ENCODE peak calls at places on chromosome 12, in seven cellular contexts. One of them, this sample, is unnamed.

GRCh38 chr12:93164103-93164880 is 213.4 kb upstream of the NUDT4 start:
- DNase-seq in GM12878: no peak
- DNase-seq in upper lobe of left lung: no peak
- DNase-seq in body of pancreas: no peak
- DNase-seq in NB4: no peak
- DNase-seq in tibial nerve: no peak
- DNase-seq in breast epithelium: no peak
- DNase-seq in this sample: no peak

GRCh38 chr12:114666746-114667668 is 17.0 kb downstream of the TBX3 start:
- DNase-seq in body of pancreas: no peak
- DNase-seq in NB4: no peak
- DNase-seq in GM12878: no peak
- DNase-seq in tibial nerve: no peak
- DNase-seq in breast epithelium: no peak
- DNase-seq in upper lobe of left lung: peak
- DNase-seq in this sample: no peak

GRCh38 chr12:76586764-76587395 is 27.3 kb upstream of the OSBPL8 start:
- DNase-seq in breast epithelium: no peak
- DNase-seq in NB4: peak
- DNase-seq in tibial nerve: peak
- DNase-seq in upper lobe of left lung: no peak
- DNase-seq in GM12878: no peak
- DNase-seq in body of pancreas: peak
- DNase-seq in this sample: peak

GRCh38 chr12:22598141-22598762 is 26.7 kb upstream of the ETNK1 start:
- DNase-seq in GM12878: no peak
- DNase-seq in NB4: no peak
- DNase-seq in tibial nerve: no peak
- DNase-seq in breast epithelium: no peak
- DNase-seq in upper lobe of left lung: no peak
- DNase-seq in body of pancreas: no peak
- DNase-seq in this sample: no peak

GRCh38 chr12:774051-774614 is 21.8 kb downstream of the WNK1 start:
- DNase-seq in breast epithelium: no peak
- DNase-seq in GM12878: no peak
- DNase-seq in NB4: no peak
- DNase-seq in upper lobe of left lung: no peak
- DNase-seq in body of pancreas: no peak
- DNase-seq in tibial nerve: no peak
- DNase-seq in this sample: no peak

GRCh38 chr12:9319044-9319841 is 111.0 kb upstream of the PZP start:
- DNase-seq in breast epithelium: no peak
- DNase-seq in upper lobe of left lung: no peak
- DNase-seq in tibial nerve: no peak
- DNase-seq in NB4: no peak
- DNase-seq in body of pancreas: no peak
- DNase-seq in GM12878: no peak
- DNase-seq in this sample: no peak

GRCh38 chr12:65646127-65646643 is 178.1 kb upstream of the HMGA2 start:
- DNase-seq in breast epithelium: no peak
- DNase-seq in upper lobe of left lung: no peak
- DNase-seq in GM12878: no peak
- DNase-seq in body of pancreas: no peak
- DNase-seq in tibial nerve: no peak
- DNase-seq in NB4: no peak
- DNase-seq in this sample: no peak

GRCh38 chr12:84069079-84069661 is 843.4 kb downstream of the SLC6A15 start:
- DNase-seq in breast epithelium: no peak
- DNase-seq in upper lobe of left lung: no peak
- DNase-seq in body of pancreas: no peak
- DNase-seq in NB4: no peak
- DNase-seq in GM12878: no peak
- DNase-seq in tibial nerve: no peak
- DNase-seq in this sample: no peak

GRCh38 chr12:126914170-126914796 is 1352.7 kb upstream of the TMEM132C start:
- DNase-seq in NB4: no peak
- DNase-seq in body of pancreas: peak
- DNase-seq in GM12878: no peak
- DNase-seq in tibial nerve: no peak
- DNase-seq in breast epithelium: no peak
- DNase-seq in upper lobe of left lung: no peak
- DNase-seq in this sample: no peak

GRCh38 chr12:80053048-80053790 is 46.1 kb upstream of the OTOGL start:
- DNase-seq in breast epithelium: no peak
- DNase-seq in GM12878: no peak
- DNase-seq in body of pancreas: peak
- DNase-seq in tibial nerve: peak
- DNase-seq in upper lobe of left lung: no peak
- DNase-seq in NB4: no peak
- DNase-seq in this sample: peak

GRCh38 chr12:49582840-49583239 is 14.9 kb upstream of the MCRS1 start:
- DNase-seq in tibial nerve: no peak
- DNase-seq in upper lobe of left lung: no peak
- DNase-seq in GM12878: no peak
- DNase-seq in NB4: no peak
- DNase-seq in breast epithelium: no peak
- DNase-seq in body of pancreas: peak
- DNase-seq in this sample: peak

GRCh38 chr12:15596174-15596573 is 193.0 kb downstream of the EPS8 start:
- DNase-seq in upper lobe of left lung: no peak
- DNase-seq in NB4: no peak
- DNase-seq in body of pancreas: no peak
- DNase-seq in breast epithelium: no peak
- DNase-seq in tibial nerve: no peak
- DNase-seq in GM12878: no peak
- DNase-seq in this sample: no peak

GRCh38 chr12:49968431-49968830 is 4.3 kb upstream of the AQP6 start:
- DNase-seq in NB4: no peak
- DNase-seq in GM12878: no peak
- DNase-seq in body of pancreas: no peak
- DNase-seq in tibial nerve: no peak
- DNase-seq in breast epithelium: no peak
- DNase-seq in upper lobe of left lung: no peak
- DNase-seq in this sample: no peak

GRCh38 chr12:10220398-10221077 is 7.9 kb downstream of the GABARAPL1 start:
- DNase-seq in GM12878: no peak
- DNase-seq in body of pancreas: peak
- DNase-seq in upper lobe of left lung: no peak
- DNase-seq in tibial nerve: peak
- DNase-seq in breast epithelium: peak
- DNase-seq in NB4: no peak
- DNase-seq in this sample: peak

GRCh38 chr12:101920906-101921305 is 43.5 kb downstream of the DRAM1 start:
- DNase-seq in tibial nerve: no peak
- DNase-seq in breast epithelium: no peak
- DNase-seq in body of pancreas: no peak
- DNase-seq in GM12878: no peak
- DNase-seq in upper lobe of left lung: no peak
- DNase-seq in NB4: no peak
- DNase-seq in this sample: no peak

GRCh38 chr12:19967486-19967885 is 400.9 kb upstream of the PDE3A start:
- DNase-seq in breast epithelium: no peak
- DNase-seq in upper lobe of left lung: no peak
- DNase-seq in GM12878: peak
- DNase-seq in tibial nerve: peak
- DNase-seq in body of pancreas: peak
- DNase-seq in NB4: peak
- DNase-seq in this sample: peak

GRCh38 chr12:110641512-110641911 is 27.6 kb downstream of the TCTN1 start:
- DNase-seq in breast epithelium: no peak
- DNase-seq in tibial nerve: no peak
- DNase-seq in NB4: peak
- DNase-seq in GM12878: no peak
- DNase-seq in body of pancreas: no peak
- DNase-seq in upper lobe of left lung: peak
- DNase-seq in this sample: no peak
- TF ChIP-seq CTCF in breast epithelium: no peak
- TF ChIP-seq CTCF in tibial nerve: no peak
- TF ChIP-seq CTCF in NB4: no peak
- TF ChIP-seq CTCF in GM12878: no peak
- TF ChIP-seq CTCF in body of pancreas: no peak
- TF ChIP-seq CTCF in upper lobe of left lung: no peak
- TF ChIP-seq CTCF in this sample: no peak

GRCh38 chr12:6326316-6326959 is 15.4 kb downstream of the TNFRSF1A start:
- DNase-seq in body of pancreas: no peak
- DNase-seq in upper lobe of left lung: no peak
- DNase-seq in breast epithelium: no peak
- DNase-seq in NB4: peak
- DNase-seq in tibial nerve: no peak
- DNase-seq in GM12878: no peak
- DNase-seq in this sample: no peak
- TF ChIP-seq POLR2A in body of pancreas: no peak
- TF ChIP-seq POLR2A in upper lobe of left lung: no peak
- TF ChIP-seq POLR2A in breast epithelium: no peak
- TF ChIP-seq POLR2A in NB4: no peak
- TF ChIP-seq POLR2A in tibial nerve: no peak
- TF ChIP-seq POLR2A in GM12878: no peak
- TF ChIP-seq POLR2A in this sample: no peak

GRCh38 chr12:53483225-53483978 is 15.9 kb downstream of the MAP3K12 start:
- DNase-seq in tibial nerve: no peak
- DNase-seq in breast epithelium: no peak
- DNase-seq in GM12878: no peak
- DNase-seq in NB4: peak
- DNase-seq in upper lobe of left lung: no peak
- DNase-seq in body of pancreas: no peak
- DNase-seq in this sample: peak

GRCh38 chr12:53481108-53481442 is 18.2 kb downstream of the MAP3K12 start:
- DNase-seq in GM12878: no peak
- DNase-seq in tibial nerve: no peak
- DNase-seq in body of pancreas: no peak
- DNase-seq in upper lobe of left lung: no peak
- DNase-seq in NB4: no peak
- DNase-seq in breast epithelium: no peak
- DNase-seq in this sample: peak

GRCh38 chr12:53482626-53483165 is 16.6 kb downstream of the MAP3K12 start:
- DNase-seq in GM12878: no peak
- DNase-seq in upper lobe of left lung: peak
- DNase-seq in breast epithelium: no peak
- DNase-seq in body of pancreas: no peak
- DNase-seq in NB4: peak
- DNase-seq in tibial nerve: no peak
- DNase-seq in this sample: peak

GRCh38 chr12:53480425-53481107 is 18.7 kb downstream of the MAP3K12 start:
- DNase-seq in body of pancreas: no peak
- DNase-seq in breast epithelium: no peak
- DNase-seq in upper lobe of left lung: no peak
- DNase-seq in tibial nerve: no peak
- DNase-seq in NB4: no peak
- DNase-seq in GM12878: no peak
- DNase-seq in this sample: no peak

GRCh38 chr12:53481957-53482586 is 17.2 kb downstream of the MAP3K12 start:
- DNase-seq in upper lobe of left lung: no peak
- DNase-seq in tibial nerve: no peak
- DNase-seq in body of pancreas: no peak
- DNase-seq in GM12878: no peak
- DNase-seq in breast epithelium: no peak
- DNase-seq in NB4: peak
- DNase-seq in this sample: no peak
- TF ChIP-seq CTCF in upper lobe of left lung: no peak
- TF ChIP-seq CTCF in tibial nerve: no peak
- TF ChIP-seq CTCF in body of pancreas: peak
- TF ChIP-seq CTCF in GM12878: peak
- TF ChIP-seq CTCF in breast epithelium: no peak
- TF ChIP-seq CTCF in NB4: peak
- TF ChIP-seq CTCF in this sample: no peak

GRCh38 chr12:51320695-51321320 is 3.2 kb downstream of the BIN2 start:
- DNase-seq in NB4: peak
- DNase-seq in breast epithelium: no peak
- DNase-seq in GM12878: no peak
- DNase-seq in body of pancreas: no peak
- DNase-seq in upper lobe of left lung: no peak
- DNase-seq in tibial nerve: no peak
- DNase-seq in this sample: no peak
- TF ChIP-seq POLR2A in NB4: no peak
- TF ChIP-seq POLR2A in breast epithelium: no peak
- TF ChIP-seq POLR2A in GM12878: no peak
- TF ChIP-seq POLR2A in body of pancreas: no peak
- TF ChIP-seq POLR2A in upper lobe of left lung: no peak
- TF ChIP-seq POLR2A in tibial nerve: no peak
- TF ChIP-seq POLR2A in this sample: no peak

GRCh38 chr12:27823038-27823437 is 43.0 kb upstream of the MANSC4 start:
- DNase-seq in NB4: no peak
- DNase-seq in breast epithelium: no peak
- DNase-seq in body of pancreas: no peak
- DNase-seq in tibial nerve: no peak
- DNase-seq in upper lobe of left lung: no peak
- DNase-seq in GM12878: no peak
- DNase-seq in this sample: no peak

GRCh38 chr12:27822076-27822712 is 42.2 kb upstream of the MANSC4 start:
- DNase-seq in breast epithelium: no peak
- DNase-seq in tibial nerve: no peak
- DNase-seq in GM12878: peak
- DNase-seq in body of pancreas: no peak
- DNase-seq in upper lobe of left lung: no peak
- DNase-seq in NB4: peak
- DNase-seq in this sample: no peak

GRCh38 chr12:27820564-27820963 is 40.5 kb upstream of the MANSC4 start:
- DNase-seq in upper lobe of left lung: no peak
- DNase-seq in tibial nerve: no peak
- DNase-seq in breast epithelium: no peak
- DNase-seq in NB4: no peak
- DNase-seq in body of pancreas: no peak
- DNase-seq in GM12878: no peak
- DNase-seq in this sample: no peak

GRCh38 chr12:27824126-27824842 is 44.2 kb upstream of the MANSC4 start:
- DNase-seq in body of pancreas: no peak
- DNase-seq in upper lobe of left lung: no peak
- DNase-seq in NB4: no peak
- DNase-seq in GM12878: peak
- DNase-seq in tibial nerve: no peak
- DNase-seq in breast epithelium: no peak
- DNase-seq in this sample: no peak

GRCh38 chr12:27821259-27821973 is 41.4 kb upstream of the MANSC4 start:
- DNase-seq in body of pancreas: peak
- DNase-seq in NB4: peak
- DNase-seq in GM12878: peak
- DNase-seq in upper lobe of left lung: no peak
- DNase-seq in breast epithelium: no peak
- DNase-seq in tibial nerve: peak
- DNase-seq in this sample: peak
- TF ChIP-seq CTCF in body of pancreas: peak
- TF ChIP-seq CTCF in NB4: peak
- TF ChIP-seq CTCF in GM12878: peak
- TF ChIP-seq CTCF in upper lobe of left lung: peak
- TF ChIP-seq CTCF in breast epithelium: peak
- TF ChIP-seq CTCF in tibial nerve: peak
- TF ChIP-seq CTCF in this sample: peak

GRCh38 chr12:51270847-51271518 is 768 bp upstream of the SMAGP start:
- DNase-seq in breast epithelium: no peak
- DNase-seq in GM12878: no peak
- DNase-seq in NB4: peak
- DNase-seq in tibial nerve: no peak
- DNase-seq in upper lobe of left lung: no peak
- DNase-seq in body of pancreas: peak
- DNase-seq in this sample: no peak
- TF ChIP-seq POLR2A in breast epithelium: no peak
- TF ChIP-seq POLR2A in GM12878: no peak
- TF ChIP-seq POLR2A in NB4: no peak
- TF ChIP-seq POLR2A in tibial nerve: no peak
- TF ChIP-seq POLR2A in upper lobe of left lung: no peak
- TF ChIP-seq POLR2A in body of pancreas: no peak
- TF ChIP-seq POLR2A in this sample: no peak